ENCODE peak calls at places on chromosomes 5 and 9, in eight cellular contexts. D, H, E, Y, C, Q, Z and G are unnamed samples.

GRCh38 chr5:7017004-7017770 is 304.0 kb downstream of the TENT4A start:
- DNase-seq in D (no peak), H (no peak), E (no peak), Y (no peak), C (no peak), Q (no peak), Z (no peak), G (no peak)

GRCh38 chr5:88954511-88954910 is 71.5 kb upstream of the MEF2C start:
- DNase-seq in D (no peak), H (peak; percentile 27), E (no peak), Y (no peak), C (no peak), Q (no peak), Z (no peak), G (no peak)

GRCh38 chr9:94903961-94904421 is 177.5 kb downstream of the AOPEP start:
- DNase-seq in D (no peak), H (peak; percentile 66), E (peak; percentile 82), Y (peak; percentile 0), C (no peak), Q (no peak), Z (no peak), G (no peak)

GRCh38 chr9:89853931-89854330 is 249.1 kb downstream of the GADD45G start:
- DNase-seq in D (no peak), H (no peak), E (no peak), Y (no peak), C (no peak), Q (no peak), Z (no peak), G (no peak)

GRCh38 chr9:75188756-75189155 is 100.4 kb downstream of the OSTF1 start:
- DNase-seq in D (no peak), H (no peak), E (no peak), Y (no peak), C (no peak), Q (no peak), Z (no peak), G (no peak)

GRCh38 chr9:114653556-114654159 is 3.9 kb downstream of the TEX53 start:
- DNase-seq in D (peak; percentile 89), H (peak; percentile 47), E (peak; percentile 79), Y (peak; percentile 75), C (peak; percentile 84), Q (peak; percentile 84), Z (peak; percentile 61), G (peak; percentile 67)

GRCh38 chr5:61205013-61205412 is 42.7 kb upstream of the SMIM15 start:
- DNase-seq in D (no peak), H (no peak), E (no peak), Y (no peak), C (no peak), Q (no peak), Z (no peak), G (no peak)

GRCh38 chr5:175214152-175214551 is 229.8 kb downstream of the DRD1 start:
- DNase-seq in D (no peak), H (peak; percentile 95), E (peak; percentile 97), Y (no peak), C (no peak), Q (no peak), Z (no peak), G (no peak)

GRCh38 chr5:76177974-76178373 is 94.8 kb downstream of the SV2C start:
- DNase-seq in D (no peak), H (no peak), E (no peak), Y (no peak), C (no peak), Q (no peak), Z (no peak), G (no peak)

GRCh38 chr9:5459289-5459829 is 9.0 kb downstream of the CD274 start:
- DNase-seq in D (no peak), H (peak; percentile 78), E (no peak), Y (no peak), C (no peak), Q (no peak), Z (no peak), G (no peak)

GRCh38 chr9:127351182-127352166 is 45.5 kb upstream of the SLC2A8 start:
- DNase-seq in D (no peak), H (no peak), E (no peak), Y (no peak), C (no peak), Q (no peak), Z (no peak), G (no peak)

GRCh38 chr9:74639112-74639511 is 142.0 kb downstream of the RORB start:
- DNase-seq in D (no peak), H (no peak), E (no peak), Y (no peak), C (no peak), Q (no peak), Z (no peak), G (no peak)

GRCh38 chr9:16236326-16236725 is 634.1 kb downstream of the BNC2 start:
- DNase-seq in D (no peak), H (peak; percentile 91), E (peak; percentile 97), Y (no peak), C (no peak), Q (no peak), Z (no peak), G (no peak)

GRCh38 chr5:154038241-154038603 is 488 bp downstream of the FAM114A2 start:
- DNase-seq in D (peak; percentile 35), H (no peak), E (no peak), Y (peak; percentile 7), C (peak; percentile 63), Q (peak; percentile 49), Z (no peak), G (no peak)

GRCh38 chr5:145971108-145971507 is 34.7 kb downstream of the SH3RF2 start:
- DNase-seq in D (no peak), H (no peak), E (no peak), Y (no peak), C (no peak), Q (no peak), Z (no peak), G (no peak)

GRCh38 chr5:30605693-30606268 is 587.7 kb upstream of the CDH6 start:
- DNase-seq in D (no peak), H (no peak), E (no peak), Y (no peak), C (no peak), Q (no peak), Z (no peak), G (no peak)

GRCh38 chr5:119343766-119344165 is 12.1 kb upstream of the TNFAIP8 start:
- DNase-seq in D (no peak), H (peak; percentile 85), E (peak; percentile 65), Y (no peak), C (peak; percentile 58), Q (no peak), Z (no peak), G (no peak)

GRCh38 chr9:112341741-112342140 is 8.3 kb upstream of the PTBP3 start:
- DNase-seq in D (no peak), H (peak; percentile 73), E (peak; percentile 37), Y (no peak), C (no peak), Q (no peak), Z (no peak), G (no peak)

GRCh38 chr5:164518049-164518740 is 1012.8 kb downstream of the MAT2B start:
- DNase-seq in D (no peak), H (no peak), E (no peak), Y (no peak), C (no peak), Q (no peak), Z (no peak), G (no peak)

GRCh38 chr9:33065157-33066076 is 11.1 kb downstream of the SMU1 start:
- DNase-seq in D (no peak), H (no peak), E (no peak), Y (no peak), C (no peak), Q (no peak), Z (no peak), G (no peak)

GRCh38 chr9:37201581-37201980 is 81.2 kb downstream of the ZCCHC7 start:
- DNase-seq in D (peak; percentile 51), H (no peak), E (no peak), Y (no peak), C (no peak), Q (no peak), Z (no peak), G (no peak)

GRCh38 chr5:108141676-108142075 is 240.2 kb downstream of the FBXL17 start:
- DNase-seq in D (no peak), H (peak; percentile 47), E (peak; percentile 38), Y (no peak), C (no peak), Q (no peak), Z (no peak), G (no peak)

DNA sequence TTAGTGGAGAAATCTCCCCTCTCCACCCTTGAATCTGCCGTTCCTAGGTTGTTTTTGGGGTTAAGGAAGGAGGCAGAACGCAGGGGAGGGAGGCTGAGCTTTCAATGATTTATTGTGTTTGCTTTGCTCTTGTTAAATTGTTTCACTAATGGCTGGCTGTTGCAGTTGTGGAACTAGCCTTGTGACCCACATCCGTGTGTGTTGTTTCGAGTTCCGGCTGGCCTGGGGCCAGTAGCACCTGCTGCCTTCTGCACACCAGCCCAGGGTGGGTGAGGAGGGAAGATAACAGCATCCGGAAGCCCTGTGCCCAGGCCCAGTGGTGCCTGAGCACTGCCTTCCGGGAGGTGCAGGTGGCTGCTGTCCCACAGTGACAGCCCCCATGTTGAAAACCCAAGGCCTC is 3.6 kb downstream of the ERGIC1 start:
- DNase-seq in D (no peak), H (no peak), E (no peak), Y (no peak), C (peak; percentile 90), Q (peak; percentile 94), Z (peak; percentile 72), G (peak; percentile 88)
- H3K4me1 ChIP-seq in D (no peaks in the 10 kb centered on the region), H (peaks cover 14% of the 10 kb centered on the region), E (peaks cover 22% of the 10 kb centered on the region), Y (peaks cover 3% of the 10 kb centered on the region), C (peaks cover 25% of the 10 kb centered on the region), Q (peaks cover 46% of the 10 kb centered on the region), Z (peaks cover 6% of the 10 kb centered on the region), G (peaks cover 18% of the 10 kb centered on the region)

DNA sequence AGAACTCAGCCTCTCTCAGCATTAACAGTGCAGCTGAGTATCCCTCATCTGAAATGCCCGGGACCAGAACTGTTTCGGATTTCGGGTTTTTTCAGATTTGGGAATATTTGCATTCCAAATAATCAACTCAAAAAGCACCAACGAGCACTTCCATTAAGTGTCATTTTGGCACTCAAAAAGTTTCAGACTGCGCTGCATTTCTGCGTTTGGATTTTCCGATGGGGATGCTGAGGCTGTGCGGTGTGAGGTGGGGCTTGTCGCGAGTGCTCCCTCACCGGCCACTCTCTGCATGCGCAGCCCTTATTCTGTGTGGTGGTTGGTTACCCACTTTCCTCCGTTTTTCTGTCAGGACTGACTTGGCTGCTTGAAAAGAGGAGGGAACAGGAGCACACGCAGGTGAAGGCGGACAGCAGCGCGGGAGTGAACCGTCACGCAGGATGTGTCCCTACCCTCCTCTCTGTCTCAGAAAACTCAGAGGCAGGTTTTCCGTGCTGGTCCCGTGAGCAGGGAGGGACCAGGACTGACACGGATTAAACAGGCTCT is 8.4 kb downstream of the UBAC1 start:
- DNase-seq in D (no peak), H (no peak), E (no peak), Y (no peak), C (no peak), Q (no peak), Z (no peak), G (no peak)
- H3K4me1 ChIP-seq in D (no peaks in the 10 kb centered on the region), H (peaks cover 5% of the 10 kb centered on the region), E (peaks cover 7% of the 10 kb centered on the region), Y (peaks cover 4% of the 10 kb centered on the region), C (no peaks in the 10 kb centered on the region), Q (no peaks in the 10 kb centered on the region), Z (no peaks in the 10 kb centered on the region), G (no peaks in the 10 kb centered on the region)

GRCh38 chr9:129490583-129491485 is 130.1 kb downstream of the C9orf50 start:
- DNase-seq in D (peak; percentile 41), H (no peak), E (no peak), Y (peak; percentile 42), C (no peak), Q (no peak), Z (no peak), G (peak; percentile 71)
- H3K4me1 ChIP-seq in D (peaks cover 34% of the 10 kb centered on the region), H (peaks cover 62% of the 10 kb centered on the region), E (peaks cover 58% of the 10 kb centered on the region), Y (peaks cover 26% of the 10 kb centered on the region), C (peaks cover 22% of the 10 kb centered on the region), Q (peaks cover 40% of the 10 kb centered on the region), Z (peaks cover 52% of the 10 kb centered on the region), G (peaks cover 47% of the 10 kb centered on the region)

GRCh38 chr5:93320920-93321319 is 260.1 kb downstream of the NR2F1-AS1 start:
- DNase-seq in D (peak; percentile 63), H (no peak), E (no peak), Y (no peak), C (no peak), Q (no peak), Z (no peak), G (no peak)
- H3K4me1 ChIP-seq in D (peaks cover 3% of the 10 kb centered on the region), H (no peaks in the 10 kb centered on the region), E (peaks cover 2% of the 10 kb centered on the region), Y (no peaks in the 10 kb centered on the region), C (no peaks in the 10 kb centered on the region), Q (no peaks in the 10 kb centered on the region), Z (no peaks in the 10 kb centered on the region), G (no peaks in the 10 kb centered on the region)